ENCODE peak calls at places on chromosome 13, in four cellular contexts. One of them, this sample, is unnamed.

GRCh38 chr13:94192576-94192975 is 286.9 kb downstream of the DCT start:
- DNase-seq in activated CD4-positive, alpha-beta memory T cell treated with anti-CD3 and anti-CD28 coated beads, Interleukin-2, amount 10 ng/mL, durations not matched to agents 7 days and 5 days: no peak
- DNase-seq in T-cell: no peak
- DNase-seq in GM20000: peak
- DNase-seq in this sample: no peak

GRCh38 chr13:22076658-22077057 is 405.8 kb downstream of the FGF9 start:
- DNase-seq in activated CD4-positive, alpha-beta memory T cell treated with anti-CD3 and anti-CD28 coated beads, Interleukin-2, amount 10 ng/mL, durations not matched to agents 7 days and 5 days: no peak
- DNase-seq in T-cell: no peak
- DNase-seq in GM20000: no peak
- DNase-seq in this sample: no peak

GRCh38 chr13:24293761-24294160 is 15.6 kb upstream of the C1QTNF9 start:
- DNase-seq in activated CD4-positive, alpha-beta memory T cell treated with anti-CD3 and anti-CD28 coated beads, Interleukin-2, amount 10 ng/mL, durations not matched to agents 7 days and 5 days: no peak
- DNase-seq in T-cell: no peak
- DNase-seq in GM20000: no peak
- DNase-seq in this sample: no peak

GRCh38 chr13:63206431-63206830 is 1790.8 kb upstream of the PCDH20 start:
- DNase-seq in activated CD4-positive, alpha-beta memory T cell treated with anti-CD3 and anti-CD28 coated beads, Interleukin-2, amount 10 ng/mL, durations not matched to agents 7 days and 5 days: no peak
- DNase-seq in T-cell: no peak
- DNase-seq in GM20000: no peak
- DNase-seq in this sample: no peak

GRCh38 chr13:100269837-100270236 is 180.9 kb downstream of the PCCA start:
- DNase-seq in activated CD4-positive, alpha-beta memory T cell treated with anti-CD3 and anti-CD28 coated beads, Interleukin-2, amount 10 ng/mL, durations not matched to agents 7 days and 5 days: no peak
- DNase-seq in T-cell: no peak
- DNase-seq in GM20000: no peak
- DNase-seq in this sample: no peak

GRCh38 chr13:52405767-52406494 is at the start of gene THSD1:
- DNase-seq in activated CD4-positive, alpha-beta memory T cell treated with anti-CD3 and anti-CD28 coated beads, Interleukin-2, amount 10 ng/mL, durations not matched to agents 7 days and 5 days: peak
- DNase-seq in T-cell: no peak
- DNase-seq in GM20000: peak
- DNase-seq in this sample: peak

GRCh38 chr13:99296270-99296865 is 10.8 kb downstream of the GPR183 start:
- DNase-seq in activated CD4-positive, alpha-beta memory T cell treated with anti-CD3 and anti-CD28 coated beads, Interleukin-2, amount 10 ng/mL, durations not matched to agents 7 days and 5 days: no peak
- DNase-seq in T-cell: no peak
- DNase-seq in GM20000: no peak
- DNase-seq in this sample: peak

GRCh38 chr13:85631801-85632200 is 167.4 kb downstream of the SLITRK6 start:
- DNase-seq in activated CD4-positive, alpha-beta memory T cell treated with anti-CD3 and anti-CD28 coated beads, Interleukin-2, amount 10 ng/mL, durations not matched to agents 7 days and 5 days: no peak
- DNase-seq in T-cell: no peak
- DNase-seq in GM20000: no peak
- DNase-seq in this sample: no peak

GRCh38 chr13:101965096-101965495 is 436.8 kb downstream of the FGF14 start:
- DNase-seq in activated CD4-positive, alpha-beta memory T cell treated with anti-CD3 and anti-CD28 coated beads, Interleukin-2, amount 10 ng/mL, durations not matched to agents 7 days and 5 days: no peak
- DNase-seq in T-cell: no peak
- DNase-seq in GM20000: no peak
- DNase-seq in this sample: no peak

GRCh38 chr13:60111726-60112125 is 52.0 kb downstream of the DIAPH3 start:
- DNase-seq in activated CD4-positive, alpha-beta memory T cell treated with anti-CD3 and anti-CD28 coated beads, Interleukin-2, amount 10 ng/mL, durations not matched to agents 7 days and 5 days: no peak
- DNase-seq in T-cell: no peak
- DNase-seq in GM20000: no peak
- DNase-seq in this sample: no peak

GRCh38 chr13:50365683-50366391 is 350.6 kb downstream of the KCNRG start:
- DNase-seq in activated CD4-positive, alpha-beta memory T cell treated with anti-CD3 and anti-CD28 coated beads, Interleukin-2, amount 10 ng/mL, durations not matched to agents 7 days and 5 days: peak
- DNase-seq in T-cell: peak
- DNase-seq in GM20000: no peak
- DNase-seq in this sample: peak

GRCh38 chr13:113835461-113836274 is 28.2 kb downstream of the GAS6 start:
- DNase-seq in activated CD4-positive, alpha-beta memory T cell treated with anti-CD3 and anti-CD28 coated beads, Interleukin-2, amount 10 ng/mL, durations not matched to agents 7 days and 5 days: no peak
- DNase-seq in T-cell: no peak
- DNase-seq in GM20000: peak
- DNase-seq in this sample: no peak

GRCh38 chr13:76331948-76332712 is 554.1 kb downstream of the KCTD12 start:
- DNase-seq in activated CD4-positive, alpha-beta memory T cell treated with anti-CD3 and anti-CD28 coated beads, Interleukin-2, amount 10 ng/mL, durations not matched to agents 7 days and 5 days: no peak
- DNase-seq in T-cell: no peak
- DNase-seq in GM20000: no peak
- DNase-seq in this sample: no peak

GRCh38 chr13:46405457-46405856 is 18.4 kb upstream of the RUBCNL start:
- DNase-seq in activated CD4-positive, alpha-beta memory T cell treated with anti-CD3 and anti-CD28 coated beads, Interleukin-2, amount 10 ng/mL, durations not matched to agents 7 days and 5 days: no peak
- DNase-seq in T-cell: no peak
- DNase-seq in GM20000: no peak
- DNase-seq in this sample: no peak

GRCh38 chr13:38883783-38884182 is 106.8 kb downstream of the STOML3 start:
- DNase-seq in activated CD4-positive, alpha-beta memory T cell treated with anti-CD3 and anti-CD28 coated beads, Interleukin-2, amount 10 ng/mL, durations not matched to agents 7 days and 5 days: no peak
- DNase-seq in T-cell: no peak
- DNase-seq in GM20000: no peak
- DNase-seq in this sample: no peak

GRCh38 chr13:106514928-106515634 is 20.4 kb downstream of the EFNB2 start:
- DNase-seq in activated CD4-positive, alpha-beta memory T cell treated with anti-CD3 and anti-CD28 coated beads, Interleukin-2, amount 10 ng/mL, durations not matched to agents 7 days and 5 days: no peak
- DNase-seq in T-cell: no peak
- DNase-seq in GM20000: no peak
- DNase-seq in this sample: no peak

GRCh38 chr13:39313721-39314120 is 275.5 kb downstream of the NHLRC3 start:
- DNase-seq in activated CD4-positive, alpha-beta memory T cell treated with anti-CD3 and anti-CD28 coated beads, Interleukin-2, amount 10 ng/mL, durations not matched to agents 7 days and 5 days: no peak
- DNase-seq in T-cell: no peak
- DNase-seq in GM20000: no peak
- DNase-seq in this sample: no peak

GRCh38 chr13:44274838-44275237 is 98.8 kb upstream of the SERP2 start:
- DNase-seq in activated CD4-positive, alpha-beta memory T cell treated with anti-CD3 and anti-CD28 coated beads, Interleukin-2, amount 10 ng/mL, durations not matched to agents 7 days and 5 days: no peak
- DNase-seq in T-cell: no peak
- DNase-seq in GM20000: no peak
- DNase-seq in this sample: no peak

GRCh38 chr13:63408227-63409202 is 1992.9 kb upstream of the PCDH20 start:
- DNase-seq in activated CD4-positive, alpha-beta memory T cell treated with anti-CD3 and anti-CD28 coated beads, Interleukin-2, amount 10 ng/mL, durations not matched to agents 7 days and 5 days: no peak
- DNase-seq in T-cell: no peak
- DNase-seq in GM20000: no peak
- DNase-seq in this sample: no peak

GRCh38 chr13:27481766-27482165 is 31.4 kb upstream of the MTIF3 start:
- DNase-seq in activated CD4-positive, alpha-beta memory T cell treated with anti-CD3 and anti-CD28 coated beads, Interleukin-2, amount 10 ng/mL, durations not matched to agents 7 days and 5 days: peak
- DNase-seq in T-cell: no peak
- DNase-seq in GM20000: no peak
- DNase-seq in this sample: no peak

GRCh38 chr13:52850396-52851152 is 2.1 kb upstream of the PCDH8 start:
- DNase-seq in activated CD4-positive, alpha-beta memory T cell treated with anti-CD3 and anti-CD28 coated beads, Interleukin-2, amount 10 ng/mL, durations not matched to agents 7 days and 5 days: peak
- DNase-seq in T-cell: no peak
- DNase-seq in GM20000: peak
- DNase-seq in this sample: peak

GRCh38 chr13:80840313-80840976 is 499.5 kb upstream of the SPRY2 start:
- DNase-seq in activated CD4-positive, alpha-beta memory T cell treated with anti-CD3 and anti-CD28 coated beads, Interleukin-2, amount 10 ng/mL, durations not matched to agents 7 days and 5 days: no peak
- DNase-seq in T-cell: no peak
- DNase-seq in GM20000: no peak
- DNase-seq in this sample: no peak

GRCh38 chr13:37364024-37364423 is 234.5 kb downstream of the POSTN start:
- DNase-seq in activated CD4-positive, alpha-beta memory T cell treated with anti-CD3 and anti-CD28 coated beads, Interleukin-2, amount 10 ng/mL, durations not matched to agents 7 days and 5 days: no peak
- DNase-seq in T-cell: no peak
- DNase-seq in GM20000: no peak
- DNase-seq in this sample: no peak

GRCh38 chr13:24075137-24075975 is 85.2 kb upstream of the SPATA13 start:
- DNase-seq in activated CD4-positive, alpha-beta memory T cell treated with anti-CD3 and anti-CD28 coated beads, Interleukin-2, amount 10 ng/mL, durations not matched to agents 7 days and 5 days: no peak
- DNase-seq in T-cell: no peak
- DNase-seq in GM20000: no peak
- DNase-seq in this sample: no peak

GRCh38 chr13:37806666-37807065 is 62.9 kb downstream of the TRPC4 start:
- DNase-seq in activated CD4-positive, alpha-beta memory T cell treated with anti-CD3 and anti-CD28 coated beads, Interleukin-2, amount 10 ng/mL, durations not matched to agents 7 days and 5 days: no peak
- DNase-seq in T-cell: no peak
- DNase-seq in GM20000: no peak
- DNase-seq in this sample: no peak

GRCh38 chr13:36370108-36370429 is 23.9 kb upstream of the SPART start:
- DNase-seq in activated CD4-positive, alpha-beta memory T cell treated with anti-CD3 and anti-CD28 coated beads, Interleukin-2, amount 10 ng/mL, durations not matched to agents 7 days and 5 days: no peak
- DNase-seq in T-cell: no peak
- DNase-seq in GM20000: no peak
- DNase-seq in this sample: no peak

GRCh38 chr13:34654203-34654602 is 287.9 kb upstream of the NBEA start:
- DNase-seq in activated CD4-positive, alpha-beta memory T cell treated with anti-CD3 and anti-CD28 coated beads, Interleukin-2, amount 10 ng/mL, durations not matched to agents 7 days and 5 days: no peak
- DNase-seq in T-cell: no peak
- DNase-seq in GM20000: no peak
- DNase-seq in this sample: no peak

GRCh38 chr13:45073809-45074208 is 46.5 kb upstream of the GTF2F2 start:
- DNase-seq in activated CD4-positive, alpha-beta memory T cell treated with anti-CD3 and anti-CD28 coated beads, Interleukin-2, amount 10 ng/mL, durations not matched to agents 7 days and 5 days: no peak
- DNase-seq in T-cell: no peak
- DNase-seq in GM20000: no peak
- DNase-seq in this sample: no peak

GRCh38 chr13:99207511-99207910 is 6.9 kb downstream of the UBAC2 start:
- DNase-seq in activated CD4-positive, alpha-beta memory T cell treated with anti-CD3 and anti-CD28 coated beads, Interleukin-2, amount 10 ng/mL, durations not matched to agents 7 days and 5 days: no peak
- DNase-seq in T-cell: no peak
- DNase-seq in GM20000: no peak
- DNase-seq in this sample: no peak

GRCh38 chr13:113641426-113641825 is 16.6 kb downstream of the ATP4B start:
- DNase-seq in activated CD4-positive, alpha-beta memory T cell treated with anti-CD3 and anti-CD28 coated beads, Interleukin-2, amount 10 ng/mL, durations not matched to agents 7 days and 5 days: no peak
- DNase-seq in T-cell: no peak
- DNase-seq in GM20000: no peak
- DNase-seq in this sample: no peak

GRCh38 chr13:109990296-109990695 is 203.9 kb upstream of the IRS2 start:
- DNase-seq in activated CD4-positive, alpha-beta memory T cell treated with anti-CD3 and anti-CD28 coated beads, Interleukin-2, amount 10 ng/mL, durations not matched to agents 7 days and 5 days: no peak
- DNase-seq in T-cell: no peak
- DNase-seq in GM20000: no peak
- DNase-seq in this sample: no peak

GRCh38 chr13:31385534-31385933 is 185.8 kb downstream of the B3GLCT start:
- DNase-seq in activated CD4-positive, alpha-beta memory T cell treated with anti-CD3 and anti-CD28 coated beads, Interleukin-2, amount 10 ng/mL, durations not matched to agents 7 days and 5 days: no peak
- DNase-seq in T-cell: no peak
- DNase-seq in GM20000: no peak
- DNase-seq in this sample: no peak